ENCODE peak calls at places on chromosomes 16 and 17, in seven cellular contexts. M is upper lobe of left lung; K is Peyer's patch; H is thoracic aorta; T is CD8-positive, alpha-beta T cell; W is PC-9; Y is upper lobe of right lung. G is an unnamed sample.

GRCh38 chr16:53545433-53545832 is 42.4 kb upstream of the AKTIP start:
- DNase-seq in M (no peak), K (peak), H (no peak), T (peak), W (no peak), Y (no peak), G (no peak)

GRCh38 chr16:9139965-9140364 is 48.5 kb downstream of the HAPSTR1 start:
- DNase-seq in M (peak), K (no peak), H (no peak), T (no peak), W (no peak), Y (peak), G (no peak)

GRCh38 chr17:46929413-46929812 is 6.5 kb downstream of the GOSR2 start:
- DNase-seq in M (no peak), K (no peak), H (no peak), T (no peak), W (no peak), Y (no peak), G (no peak)

GRCh38 chr16:13928644-13929043 is 8.7 kb downstream of the ERCC4 start:
- DNase-seq in M (no peak), K (no peak), H (no peak), T (no peak), W (no peak), Y (no peak), G (no peak)

GRCh38 chr17:2800367-2800766 is 4.1 kb downstream of the RAP1GAP2 start:
- DNase-seq in M (no peak), K (no peak), H (no peak), T (no peak), W (no peak), Y (no peak), G (no peak)

GRCh38 chr17:43563262-43564079 is 17.3 kb upstream of the ETV4 start:
- DNase-seq in M (no peak), K (no peak), H (no peak), T (no peak), W (no peak), Y (no peak), G (no peak)

GRCh38 chr17:28327031-28327607 is 8.1 kb downstream of the TMEM97 start:
- DNase-seq in M (no peak), K (peak), H (no peak), T (peak), W (no peak), Y (no peak), G (no peak)

GRCh38 chr16:57797526-57798266 is 4.6 kb downstream of the KIFC3 start:
- DNase-seq in M (peak), K (no peak), H (no peak), T (no peak), W (peak), Y (peak), G (no peak)

GRCh38 chr16:46688101-46688656 is 799 bp downstream of the VPS35 start:
- DNase-seq in M (peak), K (peak), H (no peak), T (no peak), W (no peak), Y (no peak), G (no peak)

GRCh38 chr17:4715071-4715749 is 4.8 kb downstream of the ARRB2 start:
- DNase-seq in M (no peak), K (peak), H (no peak), T (peak), W (no peak), Y (no peak), G (no peak)

GRCh38 chr16:88282221-88283041 is 100.3 kb upstream of the ZNF469 start:
- DNase-seq in M (no peak), K (no peak), H (no peak), T (no peak), W (no peak), Y (no peak), G (no peak)

GRCh38 chr16:72501739-72502653 is 330.0 kb upstream of the PMFBP1 start:
- DNase-seq in M (no peak), K (no peak), H (peak), T (no peak), W (no peak), Y (no peak), G (peak)

GRCh38 chr17:62629556-62630364 is 2.3 kb downstream of the MRC2 start:
- DNase-seq in M (no peak), K (no peak), H (no peak), T (no peak), W (no peak), Y (no peak), G (no peak)

GRCh38 chr17:52546990-52547389 is 388.5 kb upstream of the CA10 start:
- DNase-seq in M (no peak), K (no peak), H (no peak), T (no peak), W (no peak), Y (no peak), G (no peak)

GRCh38 chr16:57821149-57821971 is 19.1 kb upstream of the KIFC3 start:
- DNase-seq in M (no peak), K (no peak), H (no peak), T (no peak), W (peak), Y (no peak), G (no peak)

GRCh38 chr17:62626719-62627218 is 701 bp upstream of the MRC2 start:
- DNase-seq in M (no peak), K (no peak), H (no peak), T (no peak), W (no peak), Y (peak), G (no peak)

GRCh38 chr16:69223882-69224281 is 36.9 kb downstream of the SNTB2 start:
- DNase-seq in M (no peak), K (no peak), H (no peak), T (no peak), W (no peak), Y (no peak), G (no peak)

GRCh38 chr17:67376509-67376891 is 581 bp upstream of the PITPNC1 start:
- DNase-seq in M (peak), K (peak), H (no peak), T (no peak), W (no peak), Y (no peak), G (no peak)

GRCh38 chr17:35555695-35556094 is 4.9 kb downstream of the SLFN14 start:
- DNase-seq in M (no peak), K (no peak), H (no peak), T (no peak), W (no peak), Y (no peak), G (no peak)
- TF ChIP-seq CTCF in M (no peak), K (peak), H (no peak), T (no peak), W (peak), Y (peak), G (no peak)

GRCh38 chr16:83272201-83272600 is 535.6 kb upstream of the HSBP1 start:
- DNase-seq in M (no peak), K (no peak), H (no peak), T (no peak), W (no peak), Y (no peak), G (no peak)
- TF ChIP-seq CTCF in M (no peak), K (no peak), H (no peak), T (no peak), W (no peak), Y (no peak), G (no peak)

GRCh38 chr17:78362671-78363070 is 2.8 kb upstream of the SOCS3 start:
- DNase-seq in M (no peak), K (no peak), H (no peak), T (no peak), W (no peak), Y (no peak), G (no peak)
- TF ChIP-seq CTCF in M (no peak), K (no peak), H (no peak), T (no peak), W (no peak), Y (no peak), G (no peak)

DNA sequence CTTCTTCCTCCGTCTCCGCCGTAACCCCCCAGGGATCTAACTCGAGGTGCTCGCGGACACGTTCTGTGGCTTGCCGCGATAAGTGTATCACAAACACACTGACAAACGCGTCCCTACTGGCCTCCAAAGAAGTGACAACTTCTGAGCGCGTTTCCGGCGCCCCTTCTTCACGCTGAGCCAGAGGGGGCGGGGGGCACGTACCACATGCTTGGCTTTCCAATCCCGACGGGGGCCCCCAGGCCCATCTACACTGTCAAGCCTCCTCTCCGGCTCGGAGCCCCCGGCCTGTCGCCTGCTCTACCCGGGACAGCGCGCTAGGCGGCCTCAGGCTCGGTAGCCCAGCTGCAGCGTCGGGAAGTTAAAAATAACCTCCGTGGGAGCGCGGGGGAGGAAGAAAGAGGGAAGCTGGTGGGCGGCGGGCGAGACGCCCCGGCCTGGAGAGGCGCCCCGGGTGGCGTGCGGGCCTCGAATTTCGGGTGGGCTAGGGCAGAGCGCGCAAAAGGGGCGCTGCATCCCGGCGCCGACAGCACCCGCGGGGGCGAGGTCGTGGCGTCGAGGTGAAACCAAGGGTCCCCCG is 676 bp upstream of the SPHK1 start:
- DNase-seq in M (no peak), K (peak), H (no peak), T (peak), W (no peak), Y (peak), G (peak)
- TF ChIP-seq CTCF in M (no peak), K (peak), H (peak), T (peak), W (no peak), Y (peak), G (no peak)

GRCh38 chr16:2156025-2156848 is 655 bp downstream of the TRAF7 start:
- DNase-seq in M (no peak), K (peak), H (no peak), T (no peak), W (no peak), Y (no peak), G (no peak)
- TF ChIP-seq CTCF in M (no peak), K (no peak), H (no peak), T (no peak), W (no peak), Y (no peak), G (no peak)

GRCh38 chr16:82735176-82735575 is 108.4 kb downstream of the CDH13 start:
- DNase-seq in M (no peak), K (no peak), H (no peak), T (no peak), W (no peak), Y (no peak), G (no peak)

GRCh38 chr16:82736161-82736697 is 109.5 kb downstream of the CDH13 start:
- DNase-seq in M (no peak), K (no peak), H (no peak), T (no peak), W (no peak), Y (no peak), G (no peak)

GRCh38 chr16:82741073-82741615 is 114.4 kb downstream of the CDH13 start:
- DNase-seq in M (no peak), K (no peak), H (no peak), T (no peak), W (no peak), Y (no peak), G (no peak)

GRCh38 chr16:82735696-82736095 is 108.9 kb downstream of the CDH13 start:
- DNase-seq in M (no peak), K (no peak), H (no peak), T (no peak), W (no peak), Y (no peak), G (no peak)

DNA sequence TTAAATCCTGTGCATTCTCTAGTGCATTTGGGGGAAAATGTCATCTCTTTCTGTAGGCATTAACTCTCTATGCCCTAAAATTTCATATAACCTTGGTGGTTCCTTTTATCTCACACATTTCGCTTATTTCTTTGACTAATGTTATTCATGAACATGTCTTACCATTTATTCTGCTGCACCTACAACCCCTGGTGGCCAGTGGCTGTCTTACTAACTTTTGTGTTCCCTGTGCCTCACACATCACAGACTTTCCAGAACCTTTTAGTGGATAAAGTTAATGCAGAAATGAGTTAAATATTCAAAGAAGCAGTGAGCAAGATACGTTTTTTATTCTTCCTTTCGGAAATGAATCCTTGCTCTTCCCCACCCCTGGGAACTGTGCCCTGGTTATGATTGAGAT is 111.9 kb downstream of the CDH13 start:
- DNase-seq in M (no peak), K (no peak), H (no peak), T (no peak), W (no peak), Y (no peak), G (no peak)
- TF ChIP-seq CTCF in M (no peak), K (no peak), H (peak), T (no peak), W (no peak), Y (no peak), G (no peak)

DNA sequence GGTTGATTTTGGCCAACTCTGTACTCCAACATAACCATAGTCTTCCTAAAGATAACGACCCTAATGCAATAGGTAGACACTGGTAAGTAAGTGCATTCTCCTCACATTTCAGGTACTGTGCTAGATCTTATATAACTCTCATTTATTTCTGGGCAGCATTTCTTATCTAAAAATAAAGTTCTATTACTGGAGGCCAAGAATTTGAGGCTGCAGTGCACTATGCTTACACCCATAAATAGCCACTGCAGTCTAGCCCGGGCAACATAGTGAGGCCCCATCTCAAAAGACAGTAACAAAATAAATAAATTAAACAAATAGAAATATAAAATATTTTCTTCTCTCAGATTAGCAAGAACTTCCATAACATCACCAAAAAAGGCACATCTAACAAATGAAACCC is 12.7 kb downstream of the CLEC3A start:
- DNase-seq in M (no peak), K (no peak), H (no peak), T (no peak), W (no peak), Y (no peak), G (no peak)
- TF ChIP-seq CTCF in M (no peak), K (no peak), H (no peak), T (no peak), W (no peak), Y (no peak), G (no peak)

G was measured in activated B cell treated with CpG ODN at 0.5 μM for 24 hours.